ENCODE peak calls at places on chromosome 18, in eight cellular contexts. J is nephron progenitor cell; V is activated CD4-positive, alpha-beta T cell treated with anti-CD3 and anti-CD28 coated beads, Interleukin-2, amount 50 U/mL, for 48 hours; R is H4; Y is activated T-cell treated with anti-CD3 and anti-CD28 coated beads for 4 hours; O is G401; D is T1000; F is GM12865. X is an unnamed sample.

GRCh38 chr18:36419913-36420531 is 122.5 kb downstream of the FHOD3 start:
- DNase-seq in D (no peak), F (peak), V (no peak), R (peak), O (no peak), Y (no peak), J (no peak), X (peak)

GRCh38 chr18:2905802-2906521 is 59.2 kb downstream of the EMILIN2 start:
- DNase-seq in D (no peak), Y (peak), J (peak), R (peak), O (no peak), V (peak), F (peak), X (peak)

GRCh38 chr18:11176416-11176815 is 27.0 kb upstream of the PIEZO2 start:
- DNase-seq in F (no peak), O (no peak), V (no peak), J (no peak), R (peak), D (no peak), Y (no peak), X (peak)

GRCh38 chr18:75070625-75071483 is 138.1 kb downstream of the PTGR3 start:
- DNase-seq in Y (peak), O (no peak), F (peak), R (peak), D (no peak), V (peak), J (no peak), X (peak)

GRCh38 chr18:67123901-67124300 is 392.6 kb downstream of the DSEL start:
- DNase-seq in F (no peak), D (no peak), V (no peak), Y (no peak), O (no peak), J (no peak), R (no peak), X (no peak)

GRCh38 chr18:46711444-46711863 is 45.4 kb downstream of the ST8SIA5 start:
- DNase-seq in D (no peak), R (no peak), F (peak), J (no peak), Y (no peak), O (no peak), V (no peak), X (no peak)

GRCh38 chr18:59233017-59233410 is 13.1 kb downstream of the GRP start:
- DNase-seq in F (no peak), O (no peak), D (no peak), Y (no peak), R (no peak), V (no peak), J (no peak), X (no peak)

GRCh38 chr18:6413554-6414117 is 1.1 kb downstream of the L3MBTL4 start:
- DNase-seq in O (no peak), J (no peak), Y (no peak), V (no peak), F (no peak), D (no peak), R (no peak), X (no peak)

GRCh38 chr18:70288171-70288850 is 534 bp upstream of the SOCS6 start:
- DNase-seq in Y (no peak), D (no peak), R (peak), F (no peak), O (peak), V (no peak), J (no peak), X (peak)

GRCh38 chr18:56651771-56652092 is 573 bp downstream of the WDR7 start:
- DNase-seq in V (no peak), O (peak), D (no peak), F (no peak), Y (no peak), R (no peak), J (no peak), X (no peak)

GRCh38 chr18:28013064-28013463 is 163.9 kb downstream of the CDH2 start:
- DNase-seq in Y (no peak), J (no peak), F (no peak), V (no peak), R (peak), D (no peak), O (no peak), X (no peak)

GRCh38 chr18:61764381-61764780 is 128.4 kb downstream of the RNF152 start:
- DNase-seq in F (peak), D (no peak), V (no peak), J (no peak), Y (no peak), R (no peak), O (no peak), X (no peak)

GRCh38 chr18:22557160-22557941 is 139.6 kb upstream of the CTAGE1 start:
- DNase-seq in R (no peak), O (no peak), F (no peak), V (no peak), D (no peak), J (no peak), Y (no peak), X (no peak)

GRCh38 chr18:68436485-68436884 is 278.4 kb downstream of the TMX3 start:
- DNase-seq in O (no peak), R (peak), D (no peak), F (no peak), Y (no peak), J (no peak), V (no peak), X (peak)

GRCh38 chr18:41829648-41830516 is 125.2 kb upstream of the PIK3C3 start:
- DNase-seq in O (no peak), J (no peak), R (peak), D (peak), V (no peak), Y (no peak), F (no peak), X (no peak)

GRCh38 chr18:50571606-50572005 is 11.7 kb downstream of the MAPK4 start:
- DNase-seq in F (no peak), Y (no peak), R (no peak), V (no peak), D (no peak), J (no peak), O (peak), X (no peak)

GRCh38 chr18:34723143-34723542 is 13.0 kb downstream of the DTNA start:
- DNase-seq in O (no peak), R (no peak), J (no peak), V (no peak), F (no peak), D (no peak), Y (no peak), X (no peak)

GRCh38 chr18:22637787-22638186 is 220.1 kb upstream of the CTAGE1 start:
- DNase-seq in R (peak), Y (no peak), O (no peak), D (peak), F (no peak), J (no peak), V (no peak), X (peak)

GRCh38 chr18:21896732-21897336 is 156.2 kb downstream of the MIB1 start:
- DNase-seq in O (no peak), J (no peak), R (no peak), D (no peak), V (no peak), Y (no peak), F (no peak), X (no peak)

GRCh38 chr18:3596324-3597158 is 146.6 kb downstream of the TGIF1 start:
- DNase-seq in D (no peak), F (peak), J (peak), Y (no peak), R (peak), O (peak), V (peak), X (no peak)

GRCh38 chr18:79517322-79517721 is 121.6 kb downstream of the NFATC1 start:
- DNase-seq in Y (no peak), D (no peak), J (no peak), F (no peak), O (no peak), R (no peak), V (peak), X (no peak)

GRCh38 chr18:42100917-42101316 is 145.9 kb downstream of the PIK3C3 start:
- DNase-seq in J (no peak), F (no peak), O (no peak), R (no peak), Y (no peak), V (no peak), D (no peak), X (no peak)